ENCODE peak calls at places on chromosomes 16 and 17, in nine cellular contexts. One of them, this sample, is unnamed.

GRCh38 chr16:50547340-50547865 is 793 bp upstream of the NKD1 start:
- DNase-seq in transverse colon: peak
- DNase-seq in tibial artery: peak
- DNase-seq in AG09319: no peak
- DNase-seq in upper lobe of right lung: no peak
- DNase-seq in activated B cell treated with CpG ODN at 0.5 μM for 24 hours: peak
- DNase-seq in cardiac fibroblast: no peak
- DNase-seq in AG04450: no peak
- DNase-seq in endothelial cell: peak
- DNase-seq in this sample: peak

GRCh38 chr17:27549251-27549919 is 81.6 kb upstream of the LGALS9 start:
- DNase-seq in tibial artery: peak
- DNase-seq in endothelial cell: no peak
- DNase-seq in activated B cell treated with CpG ODN at 0.5 μM for 24 hours: no peak
- DNase-seq in AG04450: no peak
- DNase-seq in cardiac fibroblast: no peak
- DNase-seq in upper lobe of right lung: no peak
- DNase-seq in transverse colon: no peak
- DNase-seq in AG09319: no peak
- DNase-seq in this sample: no peak

GRCh38 chr16:3431779-3432219 is 11.5 kb downstream of the ZNF597 start:
- DNase-seq in activated B cell treated with CpG ODN at 0.5 μM for 24 hours: peak
- DNase-seq in upper lobe of right lung: peak
- DNase-seq in transverse colon: peak
- DNase-seq in endothelial cell: no peak
- DNase-seq in AG04450: no peak
- DNase-seq in cardiac fibroblast: peak
- DNase-seq in tibial artery: peak
- DNase-seq in AG09319: no peak
- DNase-seq in this sample: no peak

GRCh38 chr16:15404792-15405191 is 9.2 kb downstream of the MPV17L start:
- DNase-seq in tibial artery: peak
- DNase-seq in AG09319: no peak
- DNase-seq in endothelial cell: no peak
- DNase-seq in AG04450: no peak
- DNase-seq in activated B cell treated with CpG ODN at 0.5 μM for 24 hours: no peak
- DNase-seq in transverse colon: peak
- DNase-seq in upper lobe of right lung: no peak
- DNase-seq in cardiac fibroblast: peak
- DNase-seq in this sample: no peak

GRCh38 chr17:49890852-49891251 is 43.0 kb upstream of the TAC4 start:
- DNase-seq in cardiac fibroblast: no peak
- DNase-seq in tibial artery: no peak
- DNase-seq in upper lobe of right lung: no peak
- DNase-seq in transverse colon: no peak
- DNase-seq in endothelial cell: no peak
- DNase-seq in activated B cell treated with CpG ODN at 0.5 μM for 24 hours: no peak
- DNase-seq in AG04450: no peak
- DNase-seq in AG09319: no peak
- DNase-seq in this sample: no peak

GRCh38 chr17:50935201-50936124 is 69.3 kb upstream of the TOB1 start:
- DNase-seq in AG09319: no peak
- DNase-seq in tibial artery: peak
- DNase-seq in endothelial cell: no peak
- DNase-seq in transverse colon: peak
- DNase-seq in cardiac fibroblast: no peak
- DNase-seq in activated B cell treated with CpG ODN at 0.5 μM for 24 hours: no peak
- DNase-seq in upper lobe of right lung: peak
- DNase-seq in AG04450: no peak
- DNase-seq in this sample: no peak

GRCh38 chr16:78689031-78689430 is 589.6 kb downstream of the WWOX start:
- DNase-seq in endothelial cell: no peak
- DNase-seq in tibial artery: no peak
- DNase-seq in activated B cell treated with CpG ODN at 0.5 μM for 24 hours: no peak
- DNase-seq in AG09319: no peak
- DNase-seq in upper lobe of right lung: no peak
- DNase-seq in AG04450: no peak
- DNase-seq in cardiac fibroblast: peak
- DNase-seq in transverse colon: no peak
- DNase-seq in this sample: no peak

GRCh38 chr17:42522798-42523278 is 13.2 kb upstream of the NAGLU start:
- DNase-seq in endothelial cell: no peak
- DNase-seq in tibial artery: no peak
- DNase-seq in cardiac fibroblast: no peak
- DNase-seq in upper lobe of right lung: no peak
- DNase-seq in activated B cell treated with CpG ODN at 0.5 μM for 24 hours: no peak
- DNase-seq in transverse colon: no peak
- DNase-seq in AG04450: no peak
- DNase-seq in AG09319: no peak
- DNase-seq in this sample: no peak

GRCh38 chr17:50944902-50945720 is 79.0 kb upstream of the TOB1 start:
- DNase-seq in transverse colon: peak
- DNase-seq in tibial artery: no peak
- DNase-seq in AG09319: no peak
- DNase-seq in endothelial cell: no peak
- DNase-seq in cardiac fibroblast: no peak
- DNase-seq in activated B cell treated with CpG ODN at 0.5 μM for 24 hours: peak
- DNase-seq in AG04450: no peak
- DNase-seq in upper lobe of right lung: no peak
- DNase-seq in this sample: no peak

GRCh38 chr17:38733315-38734234 is 3.4 kb downstream of the CISD3 start:
- DNase-seq in endothelial cell: no peak
- DNase-seq in tibial artery: no peak
- DNase-seq in activated B cell treated with CpG ODN at 0.5 μM for 24 hours: no peak
- DNase-seq in transverse colon: no peak
- DNase-seq in AG04450: no peak
- DNase-seq in cardiac fibroblast: no peak
- DNase-seq in AG09319: no peak
- DNase-seq in upper lobe of right lung: no peak
- DNase-seq in this sample: no peak

GRCh38 chr17:55635253-55635766 is 87.4 kb downstream of the TMEM100 start:
- DNase-seq in cardiac fibroblast: peak
- DNase-seq in upper lobe of right lung: no peak
- DNase-seq in AG09319: no peak
- DNase-seq in tibial artery: no peak
- DNase-seq in activated B cell treated with CpG ODN at 0.5 μM for 24 hours: no peak
- DNase-seq in transverse colon: no peak
- DNase-seq in AG04450: no peak
- DNase-seq in endothelial cell: no peak
- DNase-seq in this sample: no peak

GRCh38 chr17:39573447-39574298 is 34.0 kb downstream of the NEUROD2 start:
- DNase-seq in transverse colon: peak
- DNase-seq in AG04450: no peak
- DNase-seq in tibial artery: peak
- DNase-seq in upper lobe of right lung: peak
- DNase-seq in activated B cell treated with CpG ODN at 0.5 μM for 24 hours: peak
- DNase-seq in cardiac fibroblast: peak
- DNase-seq in endothelial cell: peak
- DNase-seq in AG09319: no peak
- DNase-seq in this sample: peak

GRCh38 chr16:88771294-88771772 is 13.7 kb downstream of the PIEZO1 start:
- DNase-seq in tibial artery: no peak
- DNase-seq in cardiac fibroblast: no peak
- DNase-seq in endothelial cell: no peak
- DNase-seq in AG09319: no peak
- DNase-seq in upper lobe of right lung: no peak
- DNase-seq in transverse colon: no peak
- DNase-seq in AG04450: no peak
- DNase-seq in activated B cell treated with CpG ODN at 0.5 μM for 24 hours: no peak
- DNase-seq in this sample: no peak

GRCh38 chr17:61794792-61795191 is 68.5 kb downstream of the BRIP1 start:
- DNase-seq in endothelial cell: no peak
- DNase-seq in transverse colon: no peak
- DNase-seq in activated B cell treated with CpG ODN at 0.5 μM for 24 hours: no peak
- DNase-seq in AG09319: no peak
- DNase-seq in tibial artery: no peak
- DNase-seq in cardiac fibroblast: peak
- DNase-seq in upper lobe of right lung: no peak
- DNase-seq in AG04450: no peak
- DNase-seq in this sample: no peak
- TF ChIP-seq CTCF in endothelial cell: no peak
- TF ChIP-seq CTCF in transverse colon: no peak
- TF ChIP-seq CTCF in activated B cell treated with CpG ODN at 0.5 μM for 24 hours: no peak
- TF ChIP-seq CTCF in AG09319: no peak
- TF ChIP-seq CTCF in tibial artery: no peak
- TF ChIP-seq CTCF in cardiac fibroblast: no peak
- TF ChIP-seq CTCF in upper lobe of right lung: no peak
- TF ChIP-seq CTCF in AG04450: no peak
- TF ChIP-seq CTCF in this sample: no peak

GRCh38 chr16:85752511-85753420 is 1.9 kb upstream of the C16orf74 start:
- DNase-seq in endothelial cell: peak
- DNase-seq in upper lobe of right lung: no peak
- DNase-seq in AG09319: no peak
- DNase-seq in tibial artery: no peak
- DNase-seq in cardiac fibroblast: peak
- DNase-seq in activated B cell treated with CpG ODN at 0.5 μM for 24 hours: peak
- DNase-seq in AG04450: no peak
- DNase-seq in transverse colon: peak
- DNase-seq in this sample: no peak
- TF ChIP-seq CTCF in endothelial cell: no peak
- TF ChIP-seq CTCF in upper lobe of right lung: no peak
- TF ChIP-seq CTCF in AG09319: no peak
- TF ChIP-seq CTCF in tibial artery: no peak
- TF ChIP-seq CTCF in cardiac fibroblast: peak
- TF ChIP-seq CTCF in activated B cell treated with CpG ODN at 0.5 μM for 24 hours: no peak
- TF ChIP-seq CTCF in AG04450: peak
- TF ChIP-seq CTCF in transverse colon: peak
- TF ChIP-seq CTCF in this sample: no peak

GRCh38 chr17:82230627-82231311 is 1.9 kb downstream of the SLC16A3 start:
- DNase-seq in AG04450: no peak
- DNase-seq in tibial artery: peak
- DNase-seq in transverse colon: peak
- DNase-seq in cardiac fibroblast: peak
- DNase-seq in activated B cell treated with CpG ODN at 0.5 μM for 24 hours: peak
- DNase-seq in upper lobe of right lung: peak
- DNase-seq in endothelial cell: peak
- DNase-seq in AG09319: peak
- DNase-seq in this sample: peak

GRCh38 chr17:82228842-82229685 is at the start of gene SLC16A3:
- DNase-seq in AG04450: no peak
- DNase-seq in endothelial cell: peak
- DNase-seq in activated B cell treated with CpG ODN at 0.5 μM for 24 hours: peak
- DNase-seq in tibial artery: no peak
- DNase-seq in cardiac fibroblast: peak
- DNase-seq in transverse colon: peak
- DNase-seq in AG09319: no peak
- DNase-seq in upper lobe of right lung: peak
- DNase-seq in this sample: no peak

GRCh38 chr17:82231312-82231561 is 2.4 kb downstream of the SLC16A3 start:
- DNase-seq in activated B cell treated with CpG ODN at 0.5 μM for 24 hours: no peak
- DNase-seq in endothelial cell: no peak
- DNase-seq in cardiac fibroblast: no peak
- DNase-seq in tibial artery: no peak
- DNase-seq in AG09319: no peak
- DNase-seq in AG04450: no peak
- DNase-seq in transverse colon: no peak
- DNase-seq in upper lobe of right lung: no peak
- DNase-seq in this sample: no peak

GRCh38 chr17:82228278-82228841 is 482 bp upstream of the SLC16A3 start:
- DNase-seq in AG04450: no peak
- DNase-seq in cardiac fibroblast: peak
- DNase-seq in endothelial cell: peak
- DNase-seq in upper lobe of right lung: peak
- DNase-seq in AG09319: no peak
- DNase-seq in transverse colon: peak
- DNase-seq in tibial artery: no peak
- DNase-seq in activated B cell treated with CpG ODN at 0.5 μM for 24 hours: peak
- DNase-seq in this sample: no peak

GRCh38 chr17:82229686-82230626 is 1.1 kb downstream of the SLC16A3 start:
- DNase-seq in upper lobe of right lung: peak
- DNase-seq in activated B cell treated with CpG ODN at 0.5 μM for 24 hours: no peak
- DNase-seq in cardiac fibroblast: peak
- DNase-seq in AG04450: no peak
- DNase-seq in endothelial cell: no peak
- DNase-seq in AG09319: no peak
- DNase-seq in transverse colon: peak
- DNase-seq in tibial artery: no peak
- DNase-seq in this sample: no peak
- TF ChIP-seq CTCF in upper lobe of right lung: no peak
- TF ChIP-seq CTCF in activated B cell treated with CpG ODN at 0.5 μM for 24 hours: no peak
- TF ChIP-seq CTCF in cardiac fibroblast: no peak
- TF ChIP-seq CTCF in AG04450: no peak
- TF ChIP-seq CTCF in endothelial cell: no peak
- TF ChIP-seq CTCF in AG09319: no peak
- TF ChIP-seq CTCF in transverse colon: no peak
- TF ChIP-seq CTCF in tibial artery: no peak
- TF ChIP-seq CTCF in this sample: no peak

GRCh38 chr16:86016201-86016965 is 117.4 kb downstream of the IRF8 start:
- DNase-seq in endothelial cell: peak
- DNase-seq in AG04450: no peak
- DNase-seq in tibial artery: no peak
- DNase-seq in cardiac fibroblast: peak
- DNase-seq in activated B cell treated with CpG ODN at 0.5 μM for 24 hours: peak
- DNase-seq in transverse colon: peak
- DNase-seq in AG09319: peak
- DNase-seq in upper lobe of right lung: peak
- DNase-seq in this sample: no peak

GRCh38 chr16:86022381-86022960 is 123.5 kb downstream of the IRF8 start:
- DNase-seq in AG09319: no peak
- DNase-seq in activated B cell treated with CpG ODN at 0.5 μM for 24 hours: peak
- DNase-seq in cardiac fibroblast: no peak
- DNase-seq in upper lobe of right lung: peak
- DNase-seq in tibial artery: no peak
- DNase-seq in transverse colon: no peak
- DNase-seq in AG04450: no peak
- DNase-seq in endothelial cell: no peak
- DNase-seq in this sample: no peak

GRCh38 chr16:86018487-86018886 is 119.5 kb downstream of the IRF8 start:
- DNase-seq in upper lobe of right lung: peak
- DNase-seq in activated B cell treated with CpG ODN at 0.5 μM for 24 hours: peak
- DNase-seq in transverse colon: peak
- DNase-seq in endothelial cell: no peak
- DNase-seq in cardiac fibroblast: peak
- DNase-seq in tibial artery: peak
- DNase-seq in AG04450: no peak
- DNase-seq in AG09319: no peak
- DNase-seq in this sample: no peak

GRCh38 chr16:86020971-86021370 is 122.0 kb downstream of the IRF8 start:
- DNase-seq in AG09319: no peak
- DNase-seq in endothelial cell: no peak
- DNase-seq in tibial artery: no peak
- DNase-seq in upper lobe of right lung: peak
- DNase-seq in cardiac fibroblast: no peak
- DNase-seq in AG04450: no peak
- DNase-seq in transverse colon: no peak
- DNase-seq in activated B cell treated with CpG ODN at 0.5 μM for 24 hours: peak
- DNase-seq in this sample: no peak

DNA sequence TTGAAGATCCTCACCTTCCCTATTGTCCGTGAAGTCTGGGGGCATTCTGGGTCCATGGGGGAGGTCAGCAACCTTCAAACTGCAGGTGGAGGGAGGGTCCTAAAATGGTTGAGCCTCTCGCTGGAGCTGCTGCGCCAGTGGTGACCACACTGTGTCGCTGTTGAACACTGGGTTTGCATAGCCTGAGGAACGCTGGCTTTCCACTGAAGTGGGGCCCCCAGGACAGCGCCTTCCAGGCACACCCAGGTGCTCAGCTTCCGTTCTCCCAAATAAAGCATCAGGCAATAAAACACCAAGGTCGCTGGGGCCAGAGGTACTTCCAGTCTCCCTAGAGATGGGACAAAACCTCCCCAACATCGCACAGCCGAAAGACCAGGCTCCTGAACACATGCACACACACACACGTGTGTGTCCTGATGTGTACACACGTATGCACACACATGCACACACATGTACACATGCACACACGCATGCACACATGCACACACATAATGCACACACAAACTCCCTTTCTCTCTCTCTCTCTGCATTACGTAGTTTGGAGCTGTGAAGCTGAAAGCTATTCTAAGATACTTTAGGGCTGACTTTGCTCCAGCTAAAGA is 120.6 kb downstream of the IRF8 start:
- DNase-seq in endothelial cell: peak
- DNase-seq in AG04450: no peak
- DNase-seq in upper lobe of right lung: peak
- DNase-seq in AG09319: no peak
- DNase-seq in transverse colon: no peak
- DNase-seq in tibial artery: no peak
- DNase-seq in activated B cell treated with CpG ODN at 0.5 μM for 24 hours: peak
- DNase-seq in cardiac fibroblast: peak
- DNase-seq in this sample: no peak
- TF ChIP-seq CTCF in endothelial cell: peak
- TF ChIP-seq CTCF in AG04450: peak
- TF ChIP-seq CTCF in upper lobe of right lung: peak
- TF ChIP-seq CTCF in AG09319: no peak
- TF ChIP-seq CTCF in transverse colon: no peak
- TF ChIP-seq CTCF in tibial artery: no peak
- TF ChIP-seq CTCF in activated B cell treated with CpG ODN at 0.5 μM for 24 hours: no peak
- TF ChIP-seq CTCF in cardiac fibroblast: peak
- TF ChIP-seq CTCF in this sample: peak

This sample was measured in progenitor cell of endocrine pancreas.